ENCODE peak calls at places on chromosomes 16 and 17, in eight cellular contexts. B is fibroblast of mammary gland, Q is AG04449, H is stomach, Y is AG09309, U is mucosa of descending colon, M is astrocyte of the cerebellum, T is omental fat pad. X is an unnamed sample.

GRCh38 chr16:869823-870641 is 69.5 kb upstream of the GNG13 start:
- DNase-seq in B (no peak), Y (no peak), Q (no peak), H (no peak), U (no peak), T (no peak), M (no peak), X (no peak)

GRCh38 chr17:76492989-76493501 is 8.2 kb downstream of the RHBDF2 start:
- DNase-seq in U (peak), Y (peak), T (no peak), Q (no peak), M (peak), B (peak), H (peak), X (no peak)

GRCh38 chr16:46885960-46886763 is 2.0 kb downstream of the GPT2 start:
- DNase-seq in M (peak), U (no peak), Y (no peak), Q (no peak), T (no peak), B (peak), H (peak), X (no peak)

GRCh38 chr16:57128787-57129389 is 36.5 kb downstream of the CPNE2 start:
- DNase-seq in M (no peak), Y (no peak), H (no peak), U (no peak), B (no peak), T (no peak), Q (no peak), X (no peak)

GRCh38 chr16:23835390-23836077 is at the start of gene PRKCB:
- DNase-seq in M (no peak), Y (no peak), B (peak), U (peak), H (peak), T (peak), Q (no peak), X (no peak)

GRCh38 chr17:35808240-35808961 is 883 bp upstream of the TAF15 start:
- DNase-seq in B (no peak), Q (no peak), H (no peak), M (no peak), Y (no peak), U (no peak), T (no peak), X (no peak)

GRCh38 chr16:88566158-88566557 is 4.0 kb upstream of the ZC3H18 start:
- DNase-seq in M (no peak), Q (no peak), H (no peak), B (peak), Y (peak), T (no peak), U (no peak), X (peak)

GRCh38 chr17:48596735-48597491 is 3.3 kb upstream of the HOXB5 start:
- DNase-seq in Q (no peak), B (peak), M (no peak), Y (no peak), H (no peak), T (no peak), U (peak), X (no peak)

GRCh38 chr16:79164378-79164720 is 436.2 kb downstream of the MAF start:
- DNase-seq in H (no peak), U (no peak), B (no peak), M (no peak), T (no peak), Y (no peak), Q (no peak), X (no peak)

GRCh38 chr17:37438141-37438540 is 31.5 kb downstream of the TADA2A start:
- DNase-seq in T (no peak), H (no peak), B (no peak), U (no peak), M (no peak), Y (no peak), Q (no peak), X (no peak)

GRCh38 chr17:77332034-77332971 is 191.5 kb downstream of the SEC14L1 start:
- DNase-seq in H (peak), Q (no peak), B (peak), U (peak), T (no peak), M (peak), Y (no peak), X (no peak)

GRCh38 chr17:45022655-45023339 is 28.6 kb downstream of the DCAKD start:
- DNase-seq in T (no peak), U (no peak), B (no peak), Q (no peak), M (no peak), H (no peak), Y (no peak), X (no peak)

GRCh38 chr16:51155199-51155607 is 4.1 kb upstream of the SALL1 start:
- DNase-seq in B (no peak), Y (no peak), H (no peak), M (no peak), T (no peak), Q (no peak), U (peak), X (no peak)

GRCh38 chr16:680967-681745 is 946 bp downstream of the STUB1 start:
- DNase-seq in M (no peak), B (peak), T (no peak), U (peak), Q (no peak), Y (no peak), H (peak), X (no peak)

GRCh38 chr17:82444941-82445521 is 5.5 kb downstream of the CYBC1 start:
- DNase-seq in T (no peak), H (peak), U (no peak), Y (no peak), M (peak), Q (no peak), B (no peak), X (no peak)

GRCh38 chr17:78601577-78602190 is 24.5 kb upstream of the DNAH17 start:
- DNase-seq in M (no peak), T (no peak), H (no peak), Y (no peak), B (no peak), Q (no peak), U (no peak), X (no peak)

GRCh38 chr16:2752850-2753522 is 548 bp downstream of the SRRM2 start:
- DNase-seq in Q (no peak), H (peak), B (peak), T (no peak), Y (peak), M (peak), U (peak), X (peak)

GRCh38 chr17:33974276-33974675 is 280.8 kb upstream of the CCL2 start:
- DNase-seq in U (no peak), B (no peak), Q (no peak), M (no peak), Y (no peak), H (no peak), T (no peak), X (no peak)

GRCh38 chr16:69613283-69614154 is 47.8 kb downstream of the NFAT5 start:
- DNase-seq in T (no peak), Q (no peak), U (peak), H (no peak), B (peak), M (no peak), Y (peak), X (no peak)

GRCh38 chr16:89031715-89032659 is 55.0 kb upstream of the CBFA2T3 start:
- DNase-seq in M (no peak), B (no peak), Q (no peak), T (no peak), U (peak), Y (no peak), H (peak), X (no peak)

GRCh38 chr16:63623551-63624039 is 1498.3 kb downstream of the CDH11 start:
- DNase-seq in T (no peak), H (no peak), B (no peak), Q (no peak), U (no peak), M (no peak), Y (no peak), X (no peak)

GRCh38 chr16:56005958-56006357 is 130.8 kb upstream of the CES5A start:
- DNase-seq in T (no peak), M (no peak), B (no peak), Q (no peak), U (no peak), Y (no peak), H (no peak), X (no peak)

GRCh38 chr17:28718317-28718672 is 627 bp upstream of the RAB34 start:
- DNase-seq in H (no peak), U (no peak), T (no peak), Q (no peak), M (no peak), Y (no peak), B (no peak), X (no peak)

GRCh38 chr16:67163164-67163902 is 1.2 kb upstream of the HSF4 start:
- DNase-seq in T (no peak), Q (no peak), M (no peak), U (peak), H (no peak), Y (no peak), B (no peak), X (no peak)

GRCh38 chr17:50267074-50267841 is 7.0 kb upstream of the TMEM92 start:
- DNase-seq in M (no peak), Y (no peak), B (peak), U (no peak), T (no peak), Q (no peak), H (no peak), X (no peak)

GRCh38 chr16:77896357-77896972 is 108.1 kb downstream of the VAT1L start:
- DNase-seq in U (no peak), H (no peak), T (no peak), Y (no peak), B (no peak), M (no peak), Q (no peak), X (no peak)

GRCh38 chr16:30780021-30780420 is 7.0 kb downstream of the ZNF629 start:
- DNase-seq in H (no peak), M (no peak), Y (no peak), Q (no peak), B (no peak), T (no peak), U (no peak), X (no peak)

GRCh38 chr16:12252616-12253015 is 276.1 kb downstream of the SNX29 start:
- DNase-seq in H (no peak), B (no peak), U (no peak), T (no peak), Y (no peak), Q (no peak), M (no peak), X (no peak)

GRCh38 chr16:49158029-49158642 is 123.5 kb downstream of the CBLN1 start:
- DNase-seq in Y (no peak), H (no peak), U (peak), Q (no peak), T (no peak), B (peak), M (no peak), X (no peak)

GRCh38 chr17:82097919-82098168 is 192 bp downstream of the FASN start:
- DNase-seq in Q (no peak), B (no peak), H (no peak), T (no peak), M (no peak), Y (no peak), U (no peak), X (no peak)

GRCh38 chr16:61366006-61366405 is 670.2 kb downstream of the CDH8 start:
- DNase-seq in M (no peak), Q (no peak), H (no peak), B (no peak), U (no peak), T (no peak), Y (no peak), X (no peak)

GRCh38 chr17:66191607-66192377 is at the start of gene CEP112:
- DNase-seq in Q (no peak), T (peak), H (peak), Y (no peak), B (peak), U (peak), M (peak), X (peak)

GRCh38 chr16:69772560-69773254 is 10.6 kb downstream of the WWP2 start:
- DNase-seq in H (no peak), T (no peak), M (no peak), B (peak), Y (no peak), U (no peak), Q (no peak), X (no peak)

GRCh38 chr16:88197481-88198456 is 185.0 kb upstream of the ZNF469 start:
- DNase-seq in H (no peak), Y (no peak), M (no peak), T (no peak), Q (no peak), B (no peak), U (no peak), X (no peak)

GRCh38 chr16:67481561-67482259 is 753 bp upstream of the ATP6V0D1 start:
- DNase-seq in T (no peak), M (no peak), Y (no peak), U (peak), H (peak), B (peak), Q (no peak), X (no peak)

GRCh38 chr17:45948881-45949624 is 50.0 kb upstream of the STH start:
- DNase-seq in Q (no peak), M (no peak), H (peak), T (peak), B (peak), Y (no peak), U (peak), X (peak)

GRCh38 chr16:89017956-89018604 is 41.1 kb upstream of the CBFA2T3 start:
- DNase-seq in H (no peak), M (no peak), T (no peak), U (no peak), B (peak), Q (no peak), Y (no peak), X (no peak)

GRCh38 chr16:72876981-72877373 is 171.0 kb downstream of the ZFHX3 start:
- DNase-seq in U (no peak), M (no peak), H (no peak), Q (no peak), T (no peak), B (no peak), Y (no peak), X (no peak)

GRCh38 chr16:72995151-72995881 is 52.6 kb downstream of the ZFHX3 start:
- DNase-seq in M (no peak), Y (no peak), T (no peak), H (no peak), Q (no peak), U (no peak), B (no peak), X (no peak)

GRCh38 chr17:29251969-29252866 is 5.6 kb downstream of the CRYBA1 start:
- DNase-seq in U (no peak), M (no peak), H (no peak), Q (no peak), Y (no peak), B (peak), T (no peak), X (no peak)

DNA sequence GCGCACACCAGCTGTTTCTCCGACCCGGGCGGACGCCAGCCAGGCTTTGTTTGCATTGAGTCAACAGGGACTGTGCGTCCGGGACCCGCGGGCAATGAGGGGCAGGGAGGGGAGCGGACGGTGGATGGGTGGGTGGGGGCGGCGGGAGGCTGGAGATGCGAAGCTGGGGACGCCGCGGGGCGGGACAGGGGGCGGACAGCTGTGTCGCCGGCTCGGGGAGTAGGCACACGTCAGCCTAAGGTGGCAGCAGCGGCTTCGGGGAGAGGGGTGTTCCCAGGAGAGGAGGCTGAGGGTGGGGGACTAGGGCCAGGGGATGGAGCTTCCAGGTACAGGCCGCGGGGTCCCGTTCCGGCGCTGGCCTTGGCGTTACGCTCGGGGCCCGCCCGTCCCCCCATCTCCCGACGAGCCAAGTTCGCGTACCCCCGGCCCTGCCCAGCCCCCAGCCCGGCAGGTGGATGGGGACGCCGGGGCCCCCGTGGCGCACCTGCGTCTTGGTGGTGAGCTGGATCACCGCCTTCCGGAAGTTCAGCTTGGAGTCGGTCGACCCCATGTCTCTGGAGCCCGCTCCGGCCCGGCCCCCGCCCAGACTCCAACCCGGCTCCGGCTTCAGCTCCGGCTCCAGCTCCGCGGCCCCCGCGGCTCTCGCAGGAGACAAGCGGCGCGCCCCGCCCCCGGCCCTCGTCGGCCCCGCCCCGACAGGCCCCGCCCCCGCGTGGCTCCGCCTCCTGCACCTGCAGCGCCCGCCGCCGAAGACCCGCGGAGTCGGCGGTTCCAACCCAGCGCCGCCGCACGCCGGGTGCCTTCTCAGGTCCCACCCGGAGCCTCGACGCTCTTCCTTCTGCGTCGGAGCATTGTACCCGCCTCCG is at the start of gene HID1:
- DNase-seq in Y (no peak), M (no peak), H (peak), T (no peak), Q (no peak), U (peak), B (no peak), X (no peak)
- TF ChIP-seq CTCF in Y (no peak), M (no peak), H (no peak), T (no peak), Q (no peak), U (no peak), B (no peak), X (no peak)

GRCh38 chr16:26595199-26595598 is 471.5 kb upstream of the C16orf82 start:
- DNase-seq in B (no peak), T (no peak), Q (no peak), H (no peak), U (no peak), M (no peak), Y (no peak), X (no peak)

GRCh38 chr16:26598989-26599785 is 467.5 kb upstream of the C16orf82 start:
- DNase-seq in Q (no peak), U (no peak), Y (no peak), T (no peak), B (no peak), H (no peak), M (no peak), X (no peak)

GRCh38 chr16:26598061-26598460 is 468.7 kb upstream of the C16orf82 start:
- DNase-seq in T (no peak), Q (no peak), Y (no peak), M (no peak), H (no peak), B (no peak), U (no peak), X (no peak)

GRCh38 chr16:26594666-26595065 is 472.1 kb upstream of the C16orf82 start:
- DNase-seq in T (no peak), M (no peak), U (no peak), Y (no peak), Q (no peak), B (no peak), H (no peak), X (no peak)

GRCh38 chr16:26593700-26594099 is 473.0 kb upstream of the C16orf82 start:
- DNase-seq in U (no peak), Q (no peak), Y (no peak), M (no peak), B (no peak), H (no peak), T (no peak), X (no peak)
- TF ChIP-seq CTCF in U (no peak), Q (no peak), Y (no peak), M (no peak), B (no peak), H (no peak), T (no peak), X (no peak)

GRCh38 chr16:54929090-54930033 is 1.3 kb upstream of the IRX5 start:
- DNase-seq in B (peak), H (peak), M (peak), T (peak), U (peak), Q (peak), Y (peak), X (peak)
- TF ChIP-seq CTCF in B (no peak), H (no peak), M (no peak), T (no peak), U (no peak), Q (peak), Y (peak), X (no peak)

DNA sequence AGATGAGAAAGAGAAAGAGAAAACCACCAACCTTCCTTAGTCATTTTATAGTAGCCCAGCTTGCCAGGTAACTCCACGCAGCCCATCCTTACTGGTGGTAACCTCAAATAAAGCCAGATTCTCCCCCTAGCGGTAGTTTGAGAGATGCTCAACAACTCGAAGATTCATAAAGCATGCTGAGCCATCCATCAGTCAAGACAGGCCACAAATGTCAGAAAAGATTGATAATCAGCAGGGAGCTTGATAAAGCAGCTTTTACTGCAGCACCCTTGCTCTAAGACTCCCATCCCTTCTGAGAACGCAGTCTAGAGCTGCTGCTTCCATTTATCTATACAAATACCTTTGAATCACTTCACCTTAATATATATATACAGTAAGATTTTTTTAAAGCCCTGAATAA is 451.5 kb upstream of the HSBP1 start:
- DNase-seq in U (peak), H (no peak), Y (peak), M (peak), T (no peak), B (peak), Q (no peak), X (peak)
- TF ChIP-seq CTCF in U (peak), H (peak), Y (peak), M (peak), T (no peak), B (peak), Q (peak), X (peak)

GRCh38 chr17:17692353-17693252 is 11.3 kb downstream of the RAI1 start:
- DNase-seq in U (no peak), Y (no peak), T (no peak), H (no peak), B (no peak), Q (no peak), M (no peak), X (no peak)
- TF ChIP-seq CTCF in U (no peak), Y (no peak), T (no peak), H (no peak), B (no peak), Q (no peak), M (no peak), X (no peak)

DNA sequence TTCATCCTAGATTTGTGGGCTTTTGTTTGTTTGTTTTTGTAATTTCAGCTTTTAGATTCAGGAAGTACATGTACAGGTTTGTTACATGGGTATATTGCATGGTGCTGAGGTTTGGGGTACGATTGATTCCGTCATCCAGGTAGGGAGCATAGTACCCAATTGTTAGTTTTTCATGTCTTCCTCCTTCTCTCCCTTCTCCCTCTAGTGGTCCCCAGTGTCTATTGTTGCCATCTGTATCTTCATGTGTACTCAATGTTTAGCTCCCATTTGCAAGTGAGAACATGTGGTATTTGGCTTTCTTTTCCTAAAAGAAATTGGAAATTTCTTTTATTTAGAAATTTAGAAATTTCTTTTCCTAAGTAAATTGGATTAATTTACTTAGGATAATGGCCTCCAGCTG is 37.1 kb upstream of the BCAS3 start:
- DNase-seq in Q (no peak), M (no peak), B (peak), T (no peak), Y (no peak), U (no peak), H (no peak), X (no peak)
- TF ChIP-seq CTCF in Q (peak), M (peak), B (peak), T (no peak), Y (peak), U (no peak), H (no peak), X (peak)

GRCh38 chr17:69506489-69506888 is 92.0 kb downstream of the MAP2K6 start:
- DNase-seq in H (no peak), M (no peak), Q (no peak), U (no peak), Y (no peak), T (no peak), B (peak), X (no peak)
- TF ChIP-seq CTCF in H (no peak), M (peak), Q (peak), U (no peak), Y (no peak), T (no peak), B (peak), X (peak)

DNA sequence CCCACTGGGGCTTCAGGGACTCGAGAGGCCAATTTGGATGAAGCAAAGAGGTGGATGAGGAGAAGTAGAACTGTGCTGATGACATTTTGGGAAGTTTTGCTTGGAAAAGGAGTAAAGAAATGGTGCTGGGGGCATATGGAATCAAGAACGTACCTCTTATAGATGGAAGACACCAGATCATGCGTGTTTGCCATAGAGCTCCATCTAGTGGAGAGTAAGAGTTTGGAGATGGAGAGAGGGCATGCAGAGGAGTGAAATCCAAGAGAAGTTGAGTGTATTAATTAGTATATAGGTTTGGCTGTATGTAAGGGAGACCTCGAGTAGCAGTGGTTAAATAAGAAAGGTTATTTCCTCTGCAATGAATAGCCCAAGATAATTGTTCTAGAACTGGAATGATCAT is 56.0 kb downstream of the SHISA6 start:
- DNase-seq in U (no peak), H (no peak), Q (no peak), M (no peak), Y (no peak), T (no peak), B (peak), X (no peak)
- TF ChIP-seq CTCF in U (no peak), H (peak), Q (no peak), M (no peak), Y (no peak), T (no peak), B (peak), X (no peak)

X was measured in AG09319.